ENCODE peak calls at places on chromosomes 12 and 14, in four cellular contexts. L is A549, G is progenitor cell of endocrine pancreas, U is uterus. P is an unnamed sample.

GRCh38 chr12:1810201-1810930 is 10.0 kb upstream of the LRTM2 start:
- DNase-seq in L (no peak), G (no peak), U (no peak), P (no peak)

GRCh38 chr14:72810201-72810600 is 83.7 kb downstream of the DPF3 start:
- DNase-seq in L (no peak), G (no peak), U (no peak), P (no peak)

GRCh38 chr12:120101617-120102016 is 14.9 kb downstream of the RAB35 start:
- DNase-seq in L (no peak), G (no peak), U (no peak), P (no peak)

GRCh38 chr14:23539209-23539866 is 12.2 kb downstream of the ZFHX2 start:
- DNase-seq in L (peak; percentile 61), G (peak; percentile 34), U (no peak), P (peak; percentile 83)

GRCh38 chr12:118356809-118357326 is 15.8 kb downstream of the TAOK3 start:
- DNase-seq in L (peak; percentile 23), G (no peak), U (no peak), P (peak; percentile 32)

GRCh38 chr12:78470354-78471195 is 394.0 kb upstream of the SYT1 start:
- DNase-seq in L (peak; percentile 6), G (no peak), U (no peak), P (no peak)

GRCh38 chr12:68364893-68365725 is 32.9 kb upstream of the MDM1 start:
- DNase-seq in L (peak; percentile 96), G (peak; percentile 14), U (peak; percentile 86), P (peak; percentile 76)

GRCh38 chr12:28099862-28100261 is 90.4 kb upstream of the CCDC91 start:
- DNase-seq in L (no peak), G (no peak), U (no peak), P (no peak)

GRCh38 chr14:55802986-55803431 is 223.0 kb downstream of the KTN1 start:
- DNase-seq in L (peak; percentile 54), G (no peak), U (no peak), P (no peak)

GRCh38 chr14:92866181-92866752 is 56.7 kb upstream of the CHGA start:
- DNase-seq in L (no peak), G (no peak), U (no peak), P (no peak)

GRCh38 chr14:52154992-52155655 is 86.3 kb upstream of the NID2 start:
- DNase-seq in L (no peak), G (no peak), U (no peak), P (no peak)

GRCh38 chr12:56521590-56522371 is at the start of gene RBMS2:
- DNase-seq in L (peak; percentile 81), G (peak; percentile 43), U (peak; percentile 81), P (peak; percentile 48)

GRCh38 chr14:95530461-95531170 is 4.2 kb upstream of the GLRX5 start:
- DNase-seq in L (no peak), G (no peak), U (no peak), P (no peak)

GRCh38 chr14:83849999-83850611 is 1679.8 kb upstream of the FLRT2 start:
- DNase-seq in L (no peak), G (no peak), U (no peak), P (no peak)

GRCh38 chr14:52951730-52952481 is 1.1 kb upstream of the FERMT2 start:
- DNase-seq in L (peak; percentile 79), G (no peak), U (no peak), P (peak; percentile 50)

GRCh38 chr14:33986804-33987203 is 35.9 kb upstream of the EGLN3 start:
- DNase-seq in L (peak; percentile 56), G (no peak), U (no peak), P (no peak)

GRCh38 chr12:3242199-3242863 is 165.2 kb downstream of the TSPAN9 start:
- DNase-seq in L (no peak), G (no peak), U (no peak), P (no peak)

GRCh38 chr12:66107451-66107915 is 23.1 kb downstream of the LLPH start:
- DNase-seq in L (peak; percentile 69), G (peak; percentile 51), U (peak; percentile 21), P (peak; percentile 62)

GRCh38 chr12:69966839-69967238 is 141.8 kb downstream of the MYRFL start:
- DNase-seq in L (no peak), G (no peak), U (no peak), P (no peak)

GRCh38 chr14:95523818-95524448 is 7.5 kb upstream of the SYNE3 start:
- DNase-seq in L (no peak), G (no peak), U (no peak), P (no peak)

GRCh38 chr12:28583771-28584261 is 393.6 kb downstream of the CCDC91 start:
- DNase-seq in L (no peak), G (no peak), U (no peak), P (no peak)

GRCh38 chr14:31243860-31244259 is 36.3 kb upstream of the HECTD1 start:
- DNase-seq in L (no peak), G (no peak), U (no peak), P (no peak)

GRCh38 chr12:7060353-7060954 is at the start of gene C1S:
- DNase-seq in L (peak; percentile 93), G (no peak), U (peak; percentile 83), P (no peak)

GRCh38 chr12:42180990-42181611 is 36.4 kb upstream of the GXYLT1 start:
- DNase-seq in L (no peak), G (no peak), U (no peak), P (no peak)

GRCh38 chr12:107571492-107571891 is 114.1 kb upstream of the PWP1 start:
- DNase-seq in L (no peak), G (no peak), U (no peak), P (no peak)

GRCh38 chr12:127926004-127926403 is 341.0 kb upstream of the TMEM132C start:
- DNase-seq in L (no peak), G (peak; percentile 13), U (peak; percentile 25), P (no peak)
- TF ChIP-seq CTCF in L (no peak), G (peak; percentile 59), U (no peak), P (no peak)

DNA sequence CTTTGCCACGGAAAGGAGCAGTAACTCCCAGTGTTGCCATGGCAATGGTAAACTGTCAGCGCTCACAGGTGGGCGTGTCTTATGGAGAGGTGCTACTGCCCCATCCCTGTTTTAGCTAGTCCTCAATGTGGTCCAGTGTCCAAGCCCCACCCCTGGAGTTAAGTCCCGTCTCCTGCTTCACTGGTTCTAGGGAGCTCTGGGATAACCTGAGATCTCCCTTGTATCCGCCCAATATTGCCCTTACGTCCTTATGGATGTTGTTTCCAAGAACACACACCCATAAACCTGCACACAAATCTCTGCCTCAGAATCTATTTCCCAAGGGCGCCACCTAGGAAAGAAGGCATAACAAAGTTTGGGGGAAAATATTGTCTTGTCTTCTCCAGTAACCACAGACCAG is 64.2 kb downstream of the SPRING1 start:
- DNase-seq in L (no peak), G (no peak), U (no peak), P (no peak)
- TF ChIP-seq CTCF in L (peak; percentile 48), G (no peak), U (no peak), P (peak; percentile 34)

GRCh38 chr14:32630701-32631100 is 301.6 kb downstream of the AKAP6 start:
- DNase-seq in L (no peak), G (no peak), U (no peak), P (no peak)
- TF ChIP-seq CTCF in L (no peak), G (no peak), U (no peak), P (no peak)

GRCh38 chr12:48000878-48001321 is 3.4 kb downstream of the COL2A1 start:
- DNase-seq in L (peak; percentile 60), G (no peak), U (no peak), P (no peak)
- TF ChIP-seq CTCF in L (no peak), G (peak; percentile 17), U (no peak), P (no peak)

DNA sequence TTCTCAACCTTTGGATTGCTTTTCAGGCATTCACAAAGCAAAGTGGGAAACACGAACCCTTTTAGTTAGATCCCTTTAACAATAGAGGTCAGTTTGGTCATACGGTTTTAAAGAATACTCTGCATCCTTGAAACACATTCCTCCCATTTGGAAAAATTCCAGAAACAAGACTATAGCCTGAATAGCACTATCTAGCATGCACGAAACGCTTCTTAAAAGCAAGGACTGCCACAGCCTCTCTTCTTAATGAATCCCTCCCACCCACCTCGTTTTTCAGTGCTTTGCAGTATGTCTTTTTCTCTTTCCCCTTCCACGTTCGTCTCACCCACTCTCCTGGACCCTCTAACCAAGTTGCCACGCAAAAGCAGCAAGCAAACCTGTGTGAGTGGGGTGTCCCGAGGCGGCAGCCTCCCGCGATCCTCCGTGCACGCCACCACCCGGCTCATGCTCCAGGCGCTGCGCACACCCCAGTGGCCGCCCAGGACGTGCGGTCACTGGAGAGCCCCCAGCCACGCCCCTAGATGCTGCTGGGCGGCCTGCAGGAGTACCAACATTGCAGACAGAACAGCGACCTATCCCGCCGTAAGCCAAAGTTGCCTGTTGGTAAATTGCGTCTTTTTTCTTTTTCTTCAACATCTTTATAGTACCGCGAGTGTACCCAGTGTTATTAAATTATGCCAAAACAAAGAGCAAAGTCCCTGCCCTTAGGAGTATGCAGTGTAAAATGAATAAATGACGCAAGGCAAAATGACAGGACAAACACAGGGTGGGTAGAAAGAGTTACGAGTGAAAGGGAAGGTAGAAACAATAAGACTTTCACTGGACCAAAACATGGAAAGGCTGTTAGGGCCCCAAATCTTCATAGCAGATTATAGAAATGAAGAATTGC is at the start of gene SLC38A4:
- DNase-seq in L (no peak), G (peak; percentile 30), U (peak; percentile 26), P (no peak)
- TF ChIP-seq CTCF in L (no peak), G (peak; percentile 20), U (no peak), P (no peak)

DNA sequence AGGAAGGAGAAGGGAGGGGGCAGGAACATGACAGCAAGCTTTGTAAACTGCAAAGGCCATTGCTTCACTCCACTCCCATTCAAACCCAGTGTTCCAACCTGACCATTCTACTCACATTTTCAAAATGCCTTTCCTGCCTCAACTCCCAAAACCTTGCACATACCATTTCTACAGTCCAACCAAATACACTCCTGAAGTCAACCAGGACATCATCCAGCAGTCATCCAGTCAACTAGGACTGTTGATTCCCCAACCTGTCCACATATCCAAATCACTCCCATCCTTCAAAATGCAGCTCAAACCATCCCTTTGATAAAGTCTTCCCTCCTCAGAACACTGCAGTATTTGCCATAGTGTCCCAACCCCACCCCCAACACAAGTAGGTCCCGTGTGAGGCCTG is 2.9 kb downstream of the SMUG1 start:
- DNase-seq in L (no peak), G (no peak), U (no peak), P (no peak)
- TF ChIP-seq CTCF in L (no peak), G (no peak), U (no peak), P (no peak)

DNA sequence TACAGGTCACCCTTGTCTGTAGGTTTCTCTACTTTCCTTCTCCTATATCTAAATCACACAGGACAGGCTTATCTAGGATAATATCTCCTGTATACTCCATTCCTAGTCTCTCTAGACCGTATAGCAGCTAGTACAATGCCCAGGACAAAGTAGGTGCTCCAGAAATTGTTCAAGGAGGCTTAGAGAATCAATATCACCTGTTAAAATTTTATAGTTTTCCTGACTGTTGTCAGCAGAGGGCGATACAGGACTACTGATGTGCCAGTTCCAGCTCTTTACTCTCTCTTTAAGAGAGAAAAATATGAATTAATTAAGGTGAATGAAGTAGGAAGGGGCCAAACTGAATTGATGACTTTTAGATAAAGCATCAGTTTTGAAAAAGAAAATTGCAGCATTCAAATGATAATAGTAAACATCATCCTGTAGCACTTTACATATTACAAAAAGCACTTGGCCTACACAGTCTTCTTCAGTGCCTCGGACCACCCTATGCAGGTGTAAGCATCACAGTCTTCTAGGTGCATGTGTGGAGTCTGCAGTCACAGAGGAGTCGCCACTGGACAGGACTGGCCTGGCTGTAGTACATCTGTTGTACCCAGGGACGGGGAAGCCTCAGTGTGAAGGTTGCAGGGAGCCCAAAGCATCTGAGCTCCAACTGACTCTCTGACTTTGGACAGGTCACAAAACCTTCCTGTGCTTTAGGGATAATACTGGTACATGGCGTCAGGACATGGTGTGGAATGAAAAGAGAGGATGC is 61.9 kb upstream of the MAX start:
- DNase-seq in L (peak; percentile 64), G (no peak), U (no peak), P (peak; percentile 44)
- TF ChIP-seq CTCF in L (peak; percentile 94), G (peak; percentile 90), U (peak; percentile 63), P (peak; percentile 67)

P was measured in GM13977.